ENCODE peak calls at places on chromosome 2, in six cellular contexts. One of them, this sample, is unnamed.

GRCh38 chr2:216694201-216694825 is 1.0 kb downstream of the IGFBP5 start:
- DNase-seq in PC-3: peak; percentile 54
- DNase-seq in psoas muscle: peak; percentile 71
- DNase-seq in CD8-positive, alpha-beta memory T cell: peak; percentile 33
- DNase-seq in esophagus squamous epithelium: no peak
- DNase-seq in CD4-positive, alpha-beta memory T cell: no peak
- DNase-seq in this sample: no peak

GRCh38 chr2:215506604-215506990 is 70.7 kb upstream of the FN1 start:
- DNase-seq in PC-3: no peak
- DNase-seq in psoas muscle: no peak
- DNase-seq in CD8-positive, alpha-beta memory T cell: no peak
- DNase-seq in esophagus squamous epithelium: no peak
- DNase-seq in CD4-positive, alpha-beta memory T cell: no peak
- DNase-seq in this sample: no peak

GRCh38 chr2:73252238-73253027 is 18.3 kb downstream of the CCT7 start:
- DNase-seq in PC-3: no peak
- DNase-seq in psoas muscle: no peak
- DNase-seq in CD8-positive, alpha-beta memory T cell: no peak
- DNase-seq in esophagus squamous epithelium: no peak
- DNase-seq in CD4-positive, alpha-beta memory T cell: no peak
- DNase-seq in this sample: no peak

GRCh38 chr2:10919776-10920606 is 8.3 kb downstream of the KCNF1 start:
- DNase-seq in PC-3: no peak
- DNase-seq in psoas muscle: no peak
- DNase-seq in CD8-positive, alpha-beta memory T cell: no peak
- DNase-seq in esophagus squamous epithelium: no peak
- DNase-seq in CD4-positive, alpha-beta memory T cell: no peak
- DNase-seq in this sample: no peak

GRCh38 chr2:234916674-234917073 is 35.1 kb upstream of the SH3BP4 start:
- DNase-seq in PC-3: no peak
- DNase-seq in psoas muscle: no peak
- DNase-seq in CD8-positive, alpha-beta memory T cell: no peak
- DNase-seq in esophagus squamous epithelium: no peak
- DNase-seq in CD4-positive, alpha-beta memory T cell: no peak
- DNase-seq in this sample: no peak

GRCh38 chr2:7748717-7749415 is 831.7 kb downstream of the RNF144A start:
- DNase-seq in PC-3: peak; percentile 95
- DNase-seq in psoas muscle: no peak
- DNase-seq in CD8-positive, alpha-beta memory T cell: no peak
- DNase-seq in esophagus squamous epithelium: no peak
- DNase-seq in CD4-positive, alpha-beta memory T cell: no peak
- DNase-seq in this sample: no peak

GRCh38 chr2:26587966-26588365 is 53.2 kb downstream of the CIB4 start:
- DNase-seq in PC-3: no peak
- DNase-seq in psoas muscle: no peak
- DNase-seq in CD8-positive, alpha-beta memory T cell: no peak
- DNase-seq in esophagus squamous epithelium: no peak
- DNase-seq in CD4-positive, alpha-beta memory T cell: no peak
- DNase-seq in this sample: no peak

GRCh38 chr2:191677091-191677645 is 768 bp upstream of the NABP1 start:
- DNase-seq in PC-3: peak; percentile 53
- DNase-seq in psoas muscle: no peak
- DNase-seq in CD8-positive, alpha-beta memory T cell: no peak
- DNase-seq in esophagus squamous epithelium: peak; percentile 18
- DNase-seq in CD4-positive, alpha-beta memory T cell: no peak
- DNase-seq in this sample: no peak

GRCh38 chr2:233012301-233012971 is 620 bp downstream of the NGEF start:
- DNase-seq in PC-3: no peak
- DNase-seq in psoas muscle: no peak
- DNase-seq in CD8-positive, alpha-beta memory T cell: no peak
- DNase-seq in esophagus squamous epithelium: no peak
- DNase-seq in CD4-positive, alpha-beta memory T cell: no peak
- DNase-seq in this sample: no peak

GRCh38 chr2:69962986-69963730 is 1.7 kb upstream of the ASPRV1 start:
- DNase-seq in PC-3: no peak
- DNase-seq in psoas muscle: no peak
- DNase-seq in CD8-positive, alpha-beta memory T cell: no peak
- DNase-seq in esophagus squamous epithelium: no peak
- DNase-seq in CD4-positive, alpha-beta memory T cell: no peak
- DNase-seq in this sample: no peak

GRCh38 chr2:44948565-44949328 is 7.2 kb downstream of the SIX3 start:
- DNase-seq in PC-3: no peak
- DNase-seq in psoas muscle: no peak
- DNase-seq in CD8-positive, alpha-beta memory T cell: no peak
- DNase-seq in esophagus squamous epithelium: no peak
- DNase-seq in CD4-positive, alpha-beta memory T cell: no peak
- DNase-seq in this sample: no peak

GRCh38 chr2:159571540-159572260 is 44.6 kb downstream of the BAZ2B start:
- DNase-seq in PC-3: no peak
- DNase-seq in psoas muscle: no peak
- DNase-seq in CD8-positive, alpha-beta memory T cell: no peak
- DNase-seq in esophagus squamous epithelium: no peak
- DNase-seq in CD4-positive, alpha-beta memory T cell: no peak
- DNase-seq in this sample: no peak

GRCh38 chr2:101256316-101256715 is 3.6 kb downstream of the CNOT11 start:
- DNase-seq in PC-3: peak; percentile 6
- DNase-seq in psoas muscle: no peak
- DNase-seq in CD8-positive, alpha-beta memory T cell: no peak
- DNase-seq in esophagus squamous epithelium: no peak
- DNase-seq in CD4-positive, alpha-beta memory T cell: no peak
- DNase-seq in this sample: no peak

GRCh38 chr2:36461039-36461681 is 105.6 kb downstream of the CRIM1 start:
- DNase-seq in PC-3: peak; percentile 92
- DNase-seq in psoas muscle: no peak
- DNase-seq in CD8-positive, alpha-beta memory T cell: no peak
- DNase-seq in esophagus squamous epithelium: no peak
- DNase-seq in CD4-positive, alpha-beta memory T cell: peak; percentile 18
- DNase-seq in this sample: no peak

GRCh38 chr2:42787788-42788477 is 4.5 kb downstream of the HAAO start:
- DNase-seq in PC-3: no peak
- DNase-seq in psoas muscle: no peak
- DNase-seq in CD8-positive, alpha-beta memory T cell: no peak
- DNase-seq in esophagus squamous epithelium: no peak
- DNase-seq in CD4-positive, alpha-beta memory T cell: no peak
- DNase-seq in this sample: no peak

GRCh38 chr2:239956818-239957261 is 68.3 kb downstream of the NDUFA10 start:
- DNase-seq in PC-3: no peak
- DNase-seq in psoas muscle: no peak
- DNase-seq in CD8-positive, alpha-beta memory T cell: no peak
- DNase-seq in esophagus squamous epithelium: no peak
- DNase-seq in CD4-positive, alpha-beta memory T cell: no peak
- DNase-seq in this sample: no peak

GRCh38 chr2:24077879-24078278 is 1.8 kb upstream of the SF3B6 start:
- DNase-seq in PC-3: no peak
- DNase-seq in psoas muscle: no peak
- DNase-seq in CD8-positive, alpha-beta memory T cell: no peak
- DNase-seq in esophagus squamous epithelium: no peak
- DNase-seq in CD4-positive, alpha-beta memory T cell: no peak
- DNase-seq in this sample: no peak

GRCh38 chr2:27715318-27716165 is 51.9 kb downstream of the SLC4A1AP start:
- DNase-seq in PC-3: peak; percentile 29
- DNase-seq in psoas muscle: peak; percentile 69
- DNase-seq in CD8-positive, alpha-beta memory T cell: peak; percentile 37
- DNase-seq in esophagus squamous epithelium: no peak
- DNase-seq in CD4-positive, alpha-beta memory T cell: peak; percentile 39
- DNase-seq in this sample: no peak

GRCh38 chr2:20524412-20525040 is 77.7 kb downstream of the RHOB start:
- DNase-seq in PC-3: no peak
- DNase-seq in psoas muscle: peak; percentile 47
- DNase-seq in CD8-positive, alpha-beta memory T cell: no peak
- DNase-seq in esophagus squamous epithelium: no peak
- DNase-seq in CD4-positive, alpha-beta memory T cell: no peak
- DNase-seq in this sample: no peak

GRCh38 chr2:96767135-96767871 is 6.6 kb downstream of the CNNM4 start:
- DNase-seq in PC-3: no peak
- DNase-seq in psoas muscle: no peak
- DNase-seq in CD8-positive, alpha-beta memory T cell: no peak
- DNase-seq in esophagus squamous epithelium: no peak
- DNase-seq in CD4-positive, alpha-beta memory T cell: no peak
- DNase-seq in this sample: no peak
- H3K27ac ChIP-seq in PC-3: no peak overlapping the region
- H3K27ac ChIP-seq in psoas muscle: no peak overlapping the region
- H3K27ac ChIP-seq in CD8-positive, alpha-beta memory T cell: no peak overlapping the region
- H3K27ac ChIP-seq in esophagus squamous epithelium: no peak overlapping the region
- H3K27ac ChIP-seq in CD4-positive, alpha-beta memory T cell: no peak overlapping the region
- H3K27ac ChIP-seq in this sample: no peak overlapping the region

GRCh38 chr2:218405365-218406208 is 5.9 kb downstream of the CTDSP1 start:
- DNase-seq in PC-3: no peak
- DNase-seq in psoas muscle: peak; percentile 37
- DNase-seq in CD8-positive, alpha-beta memory T cell: peak; percentile 41
- DNase-seq in esophagus squamous epithelium: no peak
- DNase-seq in CD4-positive, alpha-beta memory T cell: no peak
- DNase-seq in this sample: no peak
- H3K4me3 ChIP-seq in PC-3: peak overlapping the region; percentile 67
- H3K4me3 ChIP-seq in psoas muscle: peak overlapping the region; percentile 60
- H3K4me3 ChIP-seq in CD8-positive, alpha-beta memory T cell: peak overlapping the region; percentile 34
- H3K4me3 ChIP-seq in esophagus squamous epithelium: peak overlapping the region; percentile 47
- H3K4me3 ChIP-seq in CD4-positive, alpha-beta memory T cell: no peak overlapping the region
- H3K4me3 ChIP-seq in this sample: peak overlapping the region; percentile 18

DNA sequence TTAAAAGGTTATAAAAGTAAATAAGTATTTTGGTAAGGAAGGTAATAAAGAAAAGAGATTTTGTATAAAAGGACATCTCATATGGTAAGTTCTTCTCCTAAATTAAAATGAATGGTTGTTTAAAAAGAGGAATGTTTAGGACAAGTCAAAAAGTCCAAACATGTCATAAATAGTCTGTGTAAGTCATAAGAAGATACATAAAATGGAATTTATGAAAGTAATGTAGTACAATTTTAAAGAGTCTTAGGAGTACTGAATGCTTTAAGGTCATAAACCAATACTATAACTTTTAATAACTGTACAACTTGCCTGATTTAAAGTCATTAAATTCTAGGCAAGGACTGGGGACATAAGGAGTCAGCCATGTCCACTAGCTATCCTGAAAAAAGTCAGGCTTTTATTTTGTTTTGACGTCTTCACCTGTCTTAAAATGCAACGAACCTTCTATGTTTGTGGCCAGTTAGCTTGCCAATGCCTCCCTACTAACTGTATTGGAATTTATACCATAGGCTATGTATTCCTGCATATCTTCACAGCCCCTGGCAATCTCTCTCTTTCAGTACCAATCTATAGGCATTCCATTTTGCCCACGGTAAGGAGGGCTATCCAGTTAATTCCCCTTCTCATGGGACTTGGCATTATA is 312.3 kb upstream of the LRRTM4 start:
- DNase-seq in PC-3: no peak
- DNase-seq in psoas muscle: no peak
- DNase-seq in CD8-positive, alpha-beta memory T cell: no peak
- DNase-seq in esophagus squamous epithelium: no peak
- DNase-seq in CD4-positive, alpha-beta memory T cell: no peak
- DNase-seq in this sample: no peak
- H3K9me3 ChIP-seq in PC-3: peaks cover 24% of the 10 kb centered on the region
- H3K9me3 ChIP-seq in psoas muscle: peaks cover 6% of the 10 kb centered on the region
- H3K9me3 ChIP-seq in CD8-positive, alpha-beta memory T cell: no peaks in the 10 kb centered on the region
- H3K9me3 ChIP-seq in esophagus squamous epithelium: no peaks in the 10 kb centered on the region
- H3K9me3 ChIP-seq in CD4-positive, alpha-beta memory T cell: no peaks in the 10 kb centered on the region
- H3K9me3 ChIP-seq in this sample: no peaks in the 10 kb centered on the region

GRCh38 chr2:174607584-174607983 is 10.0 kb upstream of the WIPF1 start:
- DNase-seq in PC-3: no peak
- DNase-seq in psoas muscle: no peak
- DNase-seq in CD8-positive, alpha-beta memory T cell: no peak
- DNase-seq in esophagus squamous epithelium: no peak
- DNase-seq in CD4-positive, alpha-beta memory T cell: no peak
- DNase-seq in this sample: no peak
- H3K27ac ChIP-seq in PC-3: no peak overlapping the region
- H3K27ac ChIP-seq in psoas muscle: no peak overlapping the region
- H3K27ac ChIP-seq in CD8-positive, alpha-beta memory T cell: peak overlapping the region; percentile 27
- H3K27ac ChIP-seq in esophagus squamous epithelium: no peak overlapping the region
- H3K27ac ChIP-seq in CD4-positive, alpha-beta memory T cell: peak overlapping the region; percentile 77
- H3K27ac ChIP-seq in this sample: peak overlapping the region; percentile 83

This sample was measured in effector memory CD4-positive, alpha-beta T cell.